ENCODE peak calls at places on chromosomes 6 and 20, in five cellular contexts. One of them, this sample, is unnamed. For H3K4me1, the result is how much of the 10 kb centered on the place peaks cover.

GRCh38 chr6:133610974-133611373 is 277.9 kb upstream of the TCF21 start:
- DNase-seq in fibroblast of lung: no peak
- DNase-seq in neural progenitor cell: no peak
- DNase-seq in naive thymus-derived CD4-positive, alpha-beta T cell: no peak
- DNase-seq in cardiac muscle cell: peak
- DNase-seq in this sample: no peak

GRCh38 chr6:170101281-170102035 is 189.4 kb downstream of the DLL1 start:
- DNase-seq in fibroblast of lung: no peak
- DNase-seq in neural progenitor cell: no peak
- DNase-seq in cardiac muscle cell: no peak
- DNase-seq in naive thymus-derived CD4-positive, alpha-beta T cell: no peak
- DNase-seq in this sample: peak

GRCh38 chr6:67896476-67896875 is 738.6 kb upstream of the ADGRB3 start:
- DNase-seq in cardiac muscle cell: peak
- DNase-seq in fibroblast of lung: peak
- DNase-seq in naive thymus-derived CD4-positive, alpha-beta T cell: no peak
- DNase-seq in neural progenitor cell: no peak
- DNase-seq in this sample: no peak

GRCh38 chr6:25685896-25686295 is 33.9 kb downstream of the SCGN start:
- DNase-seq in cardiac muscle cell: no peak
- DNase-seq in fibroblast of lung: no peak
- DNase-seq in naive thymus-derived CD4-positive, alpha-beta T cell: no peak
- DNase-seq in neural progenitor cell: no peak
- DNase-seq in this sample: no peak

GRCh38 chr20:17873410-17874270 is 95.0 kb downstream of the SNX5 start:
- DNase-seq in naive thymus-derived CD4-positive, alpha-beta T cell: no peak
- DNase-seq in cardiac muscle cell: peak
- DNase-seq in neural progenitor cell: peak
- DNase-seq in fibroblast of lung: peak
- DNase-seq in this sample: peak

GRCh38 chr20:542777-543368 is 717 bp downstream of the CSNK2A1 start:
- DNase-seq in neural progenitor cell: peak
- DNase-seq in naive thymus-derived CD4-positive, alpha-beta T cell: no peak
- DNase-seq in fibroblast of lung: no peak
- DNase-seq in cardiac muscle cell: no peak
- DNase-seq in this sample: no peak

GRCh38 chr20:36399147-36399968 is 93.2 kb downstream of the DLGAP4 start:
- DNase-seq in cardiac muscle cell: peak
- DNase-seq in neural progenitor cell: peak
- DNase-seq in fibroblast of lung: peak
- DNase-seq in naive thymus-derived CD4-positive, alpha-beta T cell: no peak
- DNase-seq in this sample: peak

GRCh38 chr6:101126501-101126900 is 245.4 kb upstream of the ASCC3 start:
- DNase-seq in cardiac muscle cell: no peak
- DNase-seq in fibroblast of lung: no peak
- DNase-seq in neural progenitor cell: no peak
- DNase-seq in naive thymus-derived CD4-positive, alpha-beta T cell: no peak
- DNase-seq in this sample: no peak

GRCh38 chr6:158819977-158820632 is 937 bp upstream of the EZR start:
- DNase-seq in cardiac muscle cell: no peak
- DNase-seq in neural progenitor cell: peak
- DNase-seq in naive thymus-derived CD4-positive, alpha-beta T cell: no peak
- DNase-seq in fibroblast of lung: peak
- DNase-seq in this sample: no peak

GRCh38 chr6:26251354-26252081 is 113.5 kb upstream of the BTN3A2 start:
- DNase-seq in fibroblast of lung: peak
- DNase-seq in naive thymus-derived CD4-positive, alpha-beta T cell: peak
- DNase-seq in neural progenitor cell: peak
- DNase-seq in cardiac muscle cell: peak
- DNase-seq in this sample: peak

GRCh38 chr6:43667245-43668150 is 20.1 kb downstream of the MRPS18A start:
- DNase-seq in neural progenitor cell: peak
- DNase-seq in naive thymus-derived CD4-positive, alpha-beta T cell: peak
- DNase-seq in fibroblast of lung: peak
- DNase-seq in cardiac muscle cell: peak
- DNase-seq in this sample: peak

GRCh38 chr6:25431642-25432307 is 152.6 kb downstream of the CARMIL1 start:
- DNase-seq in fibroblast of lung: no peak
- DNase-seq in naive thymus-derived CD4-positive, alpha-beta T cell: no peak
- DNase-seq in neural progenitor cell: no peak
- DNase-seq in cardiac muscle cell: no peak
- DNase-seq in this sample: no peak

GRCh38 chr6:80003841-80004198 is 629 bp upstream of the TTK start:
- DNase-seq in naive thymus-derived CD4-positive, alpha-beta T cell: no peak
- DNase-seq in cardiac muscle cell: no peak
- DNase-seq in neural progenitor cell: no peak
- DNase-seq in fibroblast of lung: no peak
- DNase-seq in this sample: peak

GRCh38 chr6:30670760-30671527 is 1.9 kb downstream of the DHX16 start:
- DNase-seq in fibroblast of lung: no peak
- DNase-seq in neural progenitor cell: peak
- DNase-seq in naive thymus-derived CD4-positive, alpha-beta T cell: no peak
- DNase-seq in cardiac muscle cell: no peak
- DNase-seq in this sample: peak

GRCh38 chr6:135870722-135871121 is 19.2 kb downstream of the PDE7B start:
- DNase-seq in cardiac muscle cell: peak
- DNase-seq in neural progenitor cell: no peak
- DNase-seq in naive thymus-derived CD4-positive, alpha-beta T cell: no peak
- DNase-seq in fibroblast of lung: peak
- DNase-seq in this sample: no peak

GRCh38 chr20:40706977-40707582 is 18.0 kb upstream of the MAFB start:
- DNase-seq in neural progenitor cell: peak
- DNase-seq in naive thymus-derived CD4-positive, alpha-beta T cell: no peak
- DNase-seq in cardiac muscle cell: no peak
- DNase-seq in fibroblast of lung: no peak
- DNase-seq in this sample: no peak

GRCh38 chr6:165662041-165662491 is 975 bp downstream of the PDE10A start:
- DNase-seq in naive thymus-derived CD4-positive, alpha-beta T cell: no peak
- DNase-seq in fibroblast of lung: peak
- DNase-seq in cardiac muscle cell: peak
- DNase-seq in neural progenitor cell: peak
- DNase-seq in this sample: peak

GRCh38 chr6:113825776-113826175 is 31.4 kb upstream of the MARCKS start:
- DNase-seq in fibroblast of lung: peak
- DNase-seq in neural progenitor cell: peak
- DNase-seq in cardiac muscle cell: peak
- DNase-seq in naive thymus-derived CD4-positive, alpha-beta T cell: no peak
- DNase-seq in this sample: peak

GRCh38 chr20:2164421-2164820 is 62.8 kb downstream of the STK35 start:
- DNase-seq in cardiac muscle cell: no peak
- DNase-seq in naive thymus-derived CD4-positive, alpha-beta T cell: no peak
- DNase-seq in fibroblast of lung: no peak
- DNase-seq in neural progenitor cell: no peak
- DNase-seq in this sample: no peak

GRCh38 chr6:124924333-124924759 is 37.9 kb upstream of the RNF217 start:
- DNase-seq in cardiac muscle cell: peak
- DNase-seq in naive thymus-derived CD4-positive, alpha-beta T cell: no peak
- DNase-seq in fibroblast of lung: peak
- DNase-seq in neural progenitor cell: no peak
- DNase-seq in this sample: peak

GRCh38 chr6:6395581-6396197 is 75.2 kb upstream of the F13A1 start:
- DNase-seq in neural progenitor cell: no peak
- DNase-seq in fibroblast of lung: no peak
- DNase-seq in naive thymus-derived CD4-positive, alpha-beta T cell: no peak
- DNase-seq in cardiac muscle cell: no peak
- DNase-seq in this sample: no peak

GRCh38 chr6:71388846-71389543 is 100.4 kb downstream of the OGFRL1 start:
- DNase-seq in naive thymus-derived CD4-positive, alpha-beta T cell: no peak
- DNase-seq in fibroblast of lung: peak
- DNase-seq in cardiac muscle cell: no peak
- DNase-seq in neural progenitor cell: no peak
- DNase-seq in this sample: no peak

GRCh38 chr6:45009547-45009946 is 318.6 kb upstream of the RUNX2 start:
- DNase-seq in naive thymus-derived CD4-positive, alpha-beta T cell: no peak
- DNase-seq in neural progenitor cell: no peak
- DNase-seq in fibroblast of lung: no peak
- DNase-seq in cardiac muscle cell: no peak
- DNase-seq in this sample: no peak

GRCh38 chr6:161736796-161737292 is 463.0 kb upstream of the AGPAT4 start:
- DNase-seq in cardiac muscle cell: no peak
- DNase-seq in naive thymus-derived CD4-positive, alpha-beta T cell: no peak
- DNase-seq in neural progenitor cell: no peak
- DNase-seq in fibroblast of lung: no peak
- DNase-seq in this sample: no peak

GRCh38 chr6:7033202-7033601 is 74.6 kb upstream of the RREB1 start:
- DNase-seq in naive thymus-derived CD4-positive, alpha-beta T cell: no peak
- DNase-seq in fibroblast of lung: no peak
- DNase-seq in neural progenitor cell: no peak
- DNase-seq in cardiac muscle cell: no peak
- DNase-seq in this sample: no peak

GRCh38 chr20:50416930-50417329 is 93.3 kb upstream of the PTPN1 start:
- DNase-seq in fibroblast of lung: no peak
- DNase-seq in naive thymus-derived CD4-positive, alpha-beta T cell: no peak
- DNase-seq in cardiac muscle cell: no peak
- DNase-seq in neural progenitor cell: no peak
- DNase-seq in this sample: no peak

GRCh38 chr20:50270034-50270395 is 79.4 kb downstream of the CEBPB start:
- DNase-seq in cardiac muscle cell: no peak
- DNase-seq in neural progenitor cell: no peak
- DNase-seq in naive thymus-derived CD4-positive, alpha-beta T cell: no peak
- DNase-seq in fibroblast of lung: no peak
- DNase-seq in this sample: no peak

GRCh38 chr6:137832110-137832509 is 34.9 kb upstream of the TNFAIP3 start:
- DNase-seq in cardiac muscle cell: peak
- DNase-seq in naive thymus-derived CD4-positive, alpha-beta T cell: no peak
- DNase-seq in neural progenitor cell: no peak
- DNase-seq in fibroblast of lung: peak
- DNase-seq in this sample: peak

GRCh38 chr6:14743465-14744211 is 502.2 kb upstream of the JARID2 start:
- DNase-seq in cardiac muscle cell: peak
- DNase-seq in neural progenitor cell: no peak
- DNase-seq in fibroblast of lung: peak
- DNase-seq in naive thymus-derived CD4-positive, alpha-beta T cell: no peak
- DNase-seq in this sample: peak

GRCh38 chr6:43436577-43437282 is 9.4 kb downstream of the ABCC10 start:
- DNase-seq in neural progenitor cell: no peak
- DNase-seq in fibroblast of lung: peak
- DNase-seq in naive thymus-derived CD4-positive, alpha-beta T cell: no peak
- DNase-seq in cardiac muscle cell: peak
- DNase-seq in this sample: peak

GRCh38 chr20:4673371-4674001 is 48.2 kb upstream of the PRND start:
- DNase-seq in naive thymus-derived CD4-positive, alpha-beta T cell: no peak
- DNase-seq in cardiac muscle cell: no peak
- DNase-seq in fibroblast of lung: no peak
- DNase-seq in neural progenitor cell: no peak
- DNase-seq in this sample: no peak

GRCh38 chr6:119137194-119138072 is 59.0 kb upstream of the FAM184A start:
- DNase-seq in cardiac muscle cell: peak
- DNase-seq in neural progenitor cell: no peak
- DNase-seq in naive thymus-derived CD4-positive, alpha-beta T cell: no peak
- DNase-seq in fibroblast of lung: peak
- DNase-seq in this sample: no peak

GRCh38 chr6:56843476-56844349 is 111.2 kb upstream of the BEND6 start:
- DNase-seq in naive thymus-derived CD4-positive, alpha-beta T cell: peak
- DNase-seq in cardiac muscle cell: peak
- DNase-seq in neural progenitor cell: peak
- DNase-seq in fibroblast of lung: peak
- DNase-seq in this sample: peak

GRCh38 chr6:158039571-158040050 is 57.9 kb downstream of the SYNJ2 start:
- DNase-seq in cardiac muscle cell: peak
- DNase-seq in neural progenitor cell: no peak
- DNase-seq in fibroblast of lung: peak
- DNase-seq in naive thymus-derived CD4-positive, alpha-beta T cell: no peak
- DNase-seq in this sample: no peak

GRCh38 chr6:142357879-142358278 is 56.1 kb downstream of the ADGRG6 start:
- DNase-seq in fibroblast of lung: peak
- DNase-seq in neural progenitor cell: no peak
- DNase-seq in cardiac muscle cell: no peak
- DNase-seq in naive thymus-derived CD4-positive, alpha-beta T cell: no peak
- DNase-seq in this sample: no peak

DNA sequence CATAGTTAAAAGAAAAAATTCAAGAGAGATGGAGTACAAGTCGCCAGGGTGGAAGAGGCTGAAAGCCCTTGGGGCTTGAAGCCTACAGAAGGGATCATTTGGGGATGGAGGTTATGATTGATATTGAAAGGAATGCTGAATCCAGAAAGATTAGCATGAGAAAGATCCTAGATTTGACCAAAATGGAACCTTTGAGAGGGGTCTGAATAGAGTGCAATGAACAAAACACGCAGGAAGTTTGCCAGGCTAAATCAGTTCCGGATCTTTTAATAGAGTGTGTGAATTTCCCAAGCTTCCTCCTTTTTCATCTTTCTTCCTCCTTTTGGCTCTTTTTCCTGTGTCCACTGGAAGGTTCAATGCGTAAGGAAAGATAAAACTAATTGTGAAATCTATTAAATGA is 15.3 kb downstream of the IPCEF1 start:
- DNase-seq in naive thymus-derived CD4-positive, alpha-beta T cell: no peak
- DNase-seq in neural progenitor cell: no peak
- DNase-seq in fibroblast of lung: no peak
- DNase-seq in cardiac muscle cell: no peak
- DNase-seq in this sample: no peak
- H3K4me1 ChIP-seq in naive thymus-derived CD4-positive, alpha-beta T cell: under half
- H3K4me1 ChIP-seq in neural progenitor cell: under half
- H3K4me1 ChIP-seq in fibroblast of lung: under half
- H3K4me1 ChIP-seq in cardiac muscle cell: under half
- H3K4me1 ChIP-seq in this sample: under half

GRCh38 chr6:33903579-33903978 is 99.8 kb upstream of the MLN start:
- DNase-seq in cardiac muscle cell: no peak
- DNase-seq in neural progenitor cell: no peak
- DNase-seq in naive thymus-derived CD4-positive, alpha-beta T cell: no peak
- DNase-seq in fibroblast of lung: no peak
- DNase-seq in this sample: no peak
- H3K4me1 ChIP-seq in cardiac muscle cell: under half
- H3K4me1 ChIP-seq in neural progenitor cell: under half
- H3K4me1 ChIP-seq in naive thymus-derived CD4-positive, alpha-beta T cell: half or more
- H3K4me1 ChIP-seq in fibroblast of lung: under half
- H3K4me1 ChIP-seq in this sample: under half

GRCh38 chr6:16766836-16767745 is 5.8 kb upstream of the ATXN1 start:
- DNase-seq in neural progenitor cell: no peak
- DNase-seq in fibroblast of lung: peak
- DNase-seq in cardiac muscle cell: no peak
- DNase-seq in naive thymus-derived CD4-positive, alpha-beta T cell: no peak
- DNase-seq in this sample: no peak
- H3K4me1 ChIP-seq in neural progenitor cell: under half
- H3K4me1 ChIP-seq in fibroblast of lung: under half
- H3K4me1 ChIP-seq in cardiac muscle cell: under half
- H3K4me1 ChIP-seq in naive thymus-derived CD4-positive, alpha-beta T cell: half or more
- H3K4me1 ChIP-seq in this sample: half or more

DNA sequence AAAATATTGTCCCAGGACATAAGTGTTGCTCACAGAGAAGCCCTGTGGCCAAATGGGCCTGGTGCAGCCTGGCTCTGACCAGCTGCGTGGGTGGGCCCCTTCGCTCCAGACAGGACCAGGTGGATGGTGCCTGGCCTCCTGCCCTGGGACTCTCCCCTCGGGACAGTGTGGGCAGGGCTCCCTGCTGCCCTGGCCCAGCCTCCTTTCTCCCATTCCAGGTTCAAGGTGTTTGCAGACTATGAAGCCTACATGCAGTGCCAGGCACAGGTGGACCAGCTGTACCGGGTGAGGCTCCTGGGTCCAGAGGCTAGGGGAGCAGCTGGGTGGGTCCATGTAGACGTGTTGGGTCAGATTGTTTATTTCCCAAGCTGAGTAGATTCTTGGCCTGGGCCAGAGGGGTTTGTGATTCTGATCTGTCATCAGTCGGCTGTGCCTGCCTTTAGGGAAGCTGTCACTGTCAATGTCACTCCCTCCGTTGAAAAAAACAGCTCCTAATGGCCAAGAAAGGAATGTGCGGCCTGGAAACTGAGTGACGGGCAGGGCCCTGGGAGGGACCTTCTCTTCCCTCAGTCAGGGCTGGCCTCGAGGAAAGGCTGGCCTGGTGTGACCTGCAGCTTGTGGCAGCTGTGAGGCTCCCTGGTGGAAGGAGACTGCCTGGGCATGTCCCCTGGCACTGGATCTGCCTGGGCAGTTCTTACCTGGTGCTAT is 47.7 kb downstream of the PYGB start:
- DNase-seq in neural progenitor cell: no peak
- DNase-seq in naive thymus-derived CD4-positive, alpha-beta T cell: no peak
- DNase-seq in fibroblast of lung: no peak
- DNase-seq in cardiac muscle cell: no peak
- DNase-seq in this sample: peak
- H3K4me1 ChIP-seq in neural progenitor cell: under half
- H3K4me1 ChIP-seq in naive thymus-derived CD4-positive, alpha-beta T cell: under half
- H3K4me1 ChIP-seq in fibroblast of lung: under half
- H3K4me1 ChIP-seq in cardiac muscle cell: under half
- H3K4me1 ChIP-seq in this sample: under half

This sample was measured in osteoblast.